ENCODE peak calls at places on chromosomes 6 and 20, in four cellular contexts. D is stimulated activated CD8-positive, alpha-beta memory T cell treated with anti-CD3 and anti-CD28 coated beads, Interleukin-15, amount 100 ng/mL, for 24 hours; L is stimulated activated CD4-positive, alpha-beta T cell treated with anti-CD3 and anti-CD28 coated beads, Interleukin-4, amount 100 ng/mL, for 4 hours; S is NCI-H774. K is an unnamed sample.

GRCh38 chr6:151376440-151376839 is 14.9 kb downstream of the ZBTB2 start:
- DNase-seq in D (no peak), L (no peak), S (no peak), K (no peak)

GRCh38 chr20:11001767-11002540 is 328.2 kb upstream of the JAG1 start:
- DNase-seq in D (no peak), L (no peak), S (no peak), K (no peak)

GRCh38 chr20:45140836-45141235 is 16.6 kb upstream of the WFDC12 start:
- DNase-seq in D (no peak), L (no peak), S (no peak), K (no peak)

GRCh38 chr6:16129623-16130243 is 847 bp downstream of the MYLIP start:
- DNase-seq in D (no peak), L (no peak), S (no peak), K (no peak)

GRCh38 chr20:40844285-40844684 is 155.2 kb upstream of the MAFB start:
- DNase-seq in D (no peak), L (no peak), S (peak; percentile 21), K (no peak)

GRCh38 chr20:14568701-14569100 is 231.3 kb upstream of the FLRT3 start:
- DNase-seq in D (no peak), L (no peak), S (no peak), K (no peak)

GRCh38 chr6:35473075-35473848 is 5.1 kb downstream of the RPL10A start:
- DNase-seq in D (no peak), L (peak; percentile 16), S (no peak), K (no peak)

GRCh38 chr6:5778317-5778857 is 228.3 kb downstream of the NRN1 start:
- DNase-seq in D (no peak), L (no peak), S (no peak), K (no peak)

GRCh38 chr6:154555075-154555677 is 44.7 kb upstream of the CNKSR3 start:
- DNase-seq in D (no peak), L (no peak), S (no peak), K (no peak)

GRCh38 chr6:28725890-28726348 is 197.9 kb downstream of the TRIM27 start:
- DNase-seq in D (no peak), L (no peak), S (no peak), K (no peak)

GRCh38 chr6:3346476-3346875 is 87.7 kb downstream of the PSMG4 start:
- DNase-seq in D (no peak), L (no peak), S (no peak), K (no peak)

GRCh38 chr6:33695451-33695855 is 16.0 kb downstream of the UQCC2 start:
- DNase-seq in D (no peak), L (no peak), S (no peak), K (no peak)

GRCh38 chr6:31422587-31422986 is 19.2 kb downstream of the MICA start:
- DNase-seq in D (no peak), L (no peak), S (no peak), K (no peak)

GRCh38 chr20:50842821-50843220 is 48.0 kb downstream of the BCAS4 start:
- DNase-seq in D (no peak), L (no peak), S (no peak), K (no peak)

GRCh38 chr6:35089935-35090505 is 51.1 kb downstream of the TCP11 start:
- DNase-seq in D (no peak), L (no peak), S (no peak), K (no peak)

GRCh38 chr6:93789532-93789931 is 370.2 kb upstream of the EPHA7 start:
- DNase-seq in D (no peak), L (no peak), S (no peak), K (no peak)

GRCh38 chr6:12119085-12119588 is 107.0 kb downstream of the HIVEP1 start:
- DNase-seq in D (no peak), L (no peak), S (no peak), K (peak; percentile 50)